ENCODE peak calls at places on chromosomes 11 and 22, in five cellular contexts. One of them, this sample, is unnamed.

GRCh38 chr11:131530411-131530810 is 160.0 kb downstream of the NTM start:
- DNase-seq in GM23248: no peak
- DNase-seq in CD8-positive, alpha-beta memory T cell: no peak
- DNase-seq in activated T-helper 1 cell treated with anti-CD3 and anti-CD28 coated beads, Interleukin-12 subunit alpha, Interleukin-12 subunit beta, Interleukin-2, Interleukin-4 antibody, amounts not matched to agents 30 ng/mL and 10 ng/mL and 1 ng/mL, durations not matched to agents 14 hours and 24 hours and 36 hours: no peak
- DNase-seq in ureter: no peak
- DNase-seq in this sample: no peak

GRCh38 chr22:37020192-37020479 is 594 bp downstream of the MPST start:
- DNase-seq in GM23248: peak
- DNase-seq in CD8-positive, alpha-beta memory T cell: no peak
- DNase-seq in activated T-helper 1 cell treated with anti-CD3 and anti-CD28 coated beads, Interleukin-12 subunit alpha, Interleukin-12 subunit beta, Interleukin-2, Interleukin-4 antibody, amounts not matched to agents 30 ng/mL and 10 ng/mL and 1 ng/mL, durations not matched to agents 14 hours and 24 hours and 36 hours: no peak
- DNase-seq in ureter: peak
- DNase-seq in this sample: peak

GRCh38 chr11:115054541-115055538 is 376.5 kb downstream of the NXPE2 start:
- DNase-seq in GM23248: peak
- DNase-seq in CD8-positive, alpha-beta memory T cell: no peak
- DNase-seq in activated T-helper 1 cell treated with anti-CD3 and anti-CD28 coated beads, Interleukin-12 subunit alpha, Interleukin-12 subunit beta, Interleukin-2, Interleukin-4 antibody, amounts not matched to agents 30 ng/mL and 10 ng/mL and 1 ng/mL, durations not matched to agents 14 hours and 24 hours and 36 hours: no peak
- DNase-seq in ureter: no peak
- DNase-seq in this sample: peak

GRCh38 chr11:4480577-4481539 is 1.6 kb upstream of the OR52K1 start:
- DNase-seq in GM23248: peak
- DNase-seq in CD8-positive, alpha-beta memory T cell: no peak
- DNase-seq in activated T-helper 1 cell treated with anti-CD3 and anti-CD28 coated beads, Interleukin-12 subunit alpha, Interleukin-12 subunit beta, Interleukin-2, Interleukin-4 antibody, amounts not matched to agents 30 ng/mL and 10 ng/mL and 1 ng/mL, durations not matched to agents 14 hours and 24 hours and 36 hours: no peak
- DNase-seq in ureter: no peak
- DNase-seq in this sample: peak

GRCh38 chr11:12543596-12544415 is 130.4 kb upstream of the TEAD1 start:
- DNase-seq in GM23248: peak
- DNase-seq in CD8-positive, alpha-beta memory T cell: no peak
- DNase-seq in activated T-helper 1 cell treated with anti-CD3 and anti-CD28 coated beads, Interleukin-12 subunit alpha, Interleukin-12 subunit beta, Interleukin-2, Interleukin-4 antibody, amounts not matched to agents 30 ng/mL and 10 ng/mL and 1 ng/mL, durations not matched to agents 14 hours and 24 hours and 36 hours: no peak
- DNase-seq in ureter: no peak
- DNase-seq in this sample: peak

GRCh38 chr11:122559734-122560382 is 95.7 kb upstream of the UBASH3B start:
- DNase-seq in GM23248: no peak
- DNase-seq in CD8-positive, alpha-beta memory T cell: no peak
- DNase-seq in activated T-helper 1 cell treated with anti-CD3 and anti-CD28 coated beads, Interleukin-12 subunit alpha, Interleukin-12 subunit beta, Interleukin-2, Interleukin-4 antibody, amounts not matched to agents 30 ng/mL and 10 ng/mL and 1 ng/mL, durations not matched to agents 14 hours and 24 hours and 36 hours: no peak
- DNase-seq in ureter: no peak
- DNase-seq in this sample: peak

GRCh38 chr11:87493516-87493915 is 455.8 kb downstream of the TMEM135 start:
- DNase-seq in GM23248: peak
- DNase-seq in CD8-positive, alpha-beta memory T cell: no peak
- DNase-seq in activated T-helper 1 cell treated with anti-CD3 and anti-CD28 coated beads, Interleukin-12 subunit alpha, Interleukin-12 subunit beta, Interleukin-2, Interleukin-4 antibody, amounts not matched to agents 30 ng/mL and 10 ng/mL and 1 ng/mL, durations not matched to agents 14 hours and 24 hours and 36 hours: no peak
- DNase-seq in ureter: no peak
- DNase-seq in this sample: peak

GRCh38 chr11:15779518-15779917 is 576.8 kb downstream of the SOX6 start:
- DNase-seq in GM23248: no peak
- DNase-seq in CD8-positive, alpha-beta memory T cell: no peak
- DNase-seq in activated T-helper 1 cell treated with anti-CD3 and anti-CD28 coated beads, Interleukin-12 subunit alpha, Interleukin-12 subunit beta, Interleukin-2, Interleukin-4 antibody, amounts not matched to agents 30 ng/mL and 10 ng/mL and 1 ng/mL, durations not matched to agents 14 hours and 24 hours and 36 hours: no peak
- DNase-seq in ureter: no peak
- DNase-seq in this sample: no peak

GRCh38 chr11:36006556-36006955 is 62.7 kb downstream of the LDLRAD3 start:
- DNase-seq in GM23248: no peak
- DNase-seq in CD8-positive, alpha-beta memory T cell: no peak
- DNase-seq in activated T-helper 1 cell treated with anti-CD3 and anti-CD28 coated beads, Interleukin-12 subunit alpha, Interleukin-12 subunit beta, Interleukin-2, Interleukin-4 antibody, amounts not matched to agents 30 ng/mL and 10 ng/mL and 1 ng/mL, durations not matched to agents 14 hours and 24 hours and 36 hours: no peak
- DNase-seq in ureter: no peak
- DNase-seq in this sample: no peak

GRCh38 chr11:108647701-108648527 is 17.0 kb upstream of the DDX10 start:
- DNase-seq in GM23248: peak
- DNase-seq in CD8-positive, alpha-beta memory T cell: peak
- DNase-seq in activated T-helper 1 cell treated with anti-CD3 and anti-CD28 coated beads, Interleukin-12 subunit alpha, Interleukin-12 subunit beta, Interleukin-2, Interleukin-4 antibody, amounts not matched to agents 30 ng/mL and 10 ng/mL and 1 ng/mL, durations not matched to agents 14 hours and 24 hours and 36 hours: peak
- DNase-seq in ureter: peak
- DNase-seq in this sample: peak

GRCh38 chr11:122731500-122731913 is 76.0 kb downstream of the UBASH3B start:
- DNase-seq in GM23248: peak
- DNase-seq in CD8-positive, alpha-beta memory T cell: no peak
- DNase-seq in activated T-helper 1 cell treated with anti-CD3 and anti-CD28 coated beads, Interleukin-12 subunit alpha, Interleukin-12 subunit beta, Interleukin-2, Interleukin-4 antibody, amounts not matched to agents 30 ng/mL and 10 ng/mL and 1 ng/mL, durations not matched to agents 14 hours and 24 hours and 36 hours: no peak
- DNase-seq in ureter: no peak
- DNase-seq in this sample: peak

GRCh38 chr11:85752201-85752889 is 58.6 kb downstream of the SYTL2 start:
- DNase-seq in GM23248: no peak
- DNase-seq in CD8-positive, alpha-beta memory T cell: no peak
- DNase-seq in activated T-helper 1 cell treated with anti-CD3 and anti-CD28 coated beads, Interleukin-12 subunit alpha, Interleukin-12 subunit beta, Interleukin-2, Interleukin-4 antibody, amounts not matched to agents 30 ng/mL and 10 ng/mL and 1 ng/mL, durations not matched to agents 14 hours and 24 hours and 36 hours: no peak
- DNase-seq in ureter: no peak
- DNase-seq in this sample: no peak

GRCh38 chr11:94876645-94877445 is 96.5 kb downstream of the CWC15 start:
- DNase-seq in GM23248: peak
- DNase-seq in CD8-positive, alpha-beta memory T cell: no peak
- DNase-seq in activated T-helper 1 cell treated with anti-CD3 and anti-CD28 coated beads, Interleukin-12 subunit alpha, Interleukin-12 subunit beta, Interleukin-2, Interleukin-4 antibody, amounts not matched to agents 30 ng/mL and 10 ng/mL and 1 ng/mL, durations not matched to agents 14 hours and 24 hours and 36 hours: peak
- DNase-seq in ureter: peak
- DNase-seq in this sample: peak

GRCh38 chr22:27612075-27612474 is 189.5 kb downstream of the MN1 start:
- DNase-seq in GM23248: no peak
- DNase-seq in CD8-positive, alpha-beta memory T cell: no peak
- DNase-seq in activated T-helper 1 cell treated with anti-CD3 and anti-CD28 coated beads, Interleukin-12 subunit alpha, Interleukin-12 subunit beta, Interleukin-2, Interleukin-4 antibody, amounts not matched to agents 30 ng/mL and 10 ng/mL and 1 ng/mL, durations not matched to agents 14 hours and 24 hours and 36 hours: no peak
- DNase-seq in ureter: no peak
- DNase-seq in this sample: no peak

GRCh38 chr11:11960687-11961086 is 47.7 kb downstream of the DKK3 start:
- DNase-seq in GM23248: no peak
- DNase-seq in CD8-positive, alpha-beta memory T cell: peak
- DNase-seq in activated T-helper 1 cell treated with anti-CD3 and anti-CD28 coated beads, Interleukin-12 subunit alpha, Interleukin-12 subunit beta, Interleukin-2, Interleukin-4 antibody, amounts not matched to agents 30 ng/mL and 10 ng/mL and 1 ng/mL, durations not matched to agents 14 hours and 24 hours and 36 hours: peak
- DNase-seq in ureter: no peak
- DNase-seq in this sample: peak

GRCh38 chr22:30286813-30287625 is 2.3 kb downstream of the CASTOR1 start:
- DNase-seq in GM23248: peak
- DNase-seq in CD8-positive, alpha-beta memory T cell: peak
- DNase-seq in activated T-helper 1 cell treated with anti-CD3 and anti-CD28 coated beads, Interleukin-12 subunit alpha, Interleukin-12 subunit beta, Interleukin-2, Interleukin-4 antibody, amounts not matched to agents 30 ng/mL and 10 ng/mL and 1 ng/mL, durations not matched to agents 14 hours and 24 hours and 36 hours: peak
- DNase-seq in ureter: peak
- DNase-seq in this sample: peak

GRCh38 chr11:72578541-72578940 is 95.7 kb downstream of the PDE2A start:
- DNase-seq in GM23248: no peak
- DNase-seq in CD8-positive, alpha-beta memory T cell: no peak
- DNase-seq in activated T-helper 1 cell treated with anti-CD3 and anti-CD28 coated beads, Interleukin-12 subunit alpha, Interleukin-12 subunit beta, Interleukin-2, Interleukin-4 antibody, amounts not matched to agents 30 ng/mL and 10 ng/mL and 1 ng/mL, durations not matched to agents 14 hours and 24 hours and 36 hours: no peak
- DNase-seq in ureter: no peak
- DNase-seq in this sample: no peak

GRCh38 chr11:94656968-94657367 is 89.8 kb downstream of the PIWIL4 start:
- DNase-seq in GM23248: no peak
- DNase-seq in CD8-positive, alpha-beta memory T cell: no peak
- DNase-seq in activated T-helper 1 cell treated with anti-CD3 and anti-CD28 coated beads, Interleukin-12 subunit alpha, Interleukin-12 subunit beta, Interleukin-2, Interleukin-4 antibody, amounts not matched to agents 30 ng/mL and 10 ng/mL and 1 ng/mL, durations not matched to agents 14 hours and 24 hours and 36 hours: no peak
- DNase-seq in ureter: no peak
- DNase-seq in this sample: no peak

GRCh38 chr11:34243620-34244493 is 114.0 kb downstream of the ABTB2 start:
- DNase-seq in GM23248: peak
- DNase-seq in CD8-positive, alpha-beta memory T cell: no peak
- DNase-seq in activated T-helper 1 cell treated with anti-CD3 and anti-CD28 coated beads, Interleukin-12 subunit alpha, Interleukin-12 subunit beta, Interleukin-2, Interleukin-4 antibody, amounts not matched to agents 30 ng/mL and 10 ng/mL and 1 ng/mL, durations not matched to agents 14 hours and 24 hours and 36 hours: peak
- DNase-seq in ureter: no peak
- DNase-seq in this sample: peak

GRCh38 chr22:45201678-45202332 is 38.1 kb downstream of the NUP50 start:
- DNase-seq in GM23248: no peak
- DNase-seq in CD8-positive, alpha-beta memory T cell: no peak
- DNase-seq in activated T-helper 1 cell treated with anti-CD3 and anti-CD28 coated beads, Interleukin-12 subunit alpha, Interleukin-12 subunit beta, Interleukin-2, Interleukin-4 antibody, amounts not matched to agents 30 ng/mL and 10 ng/mL and 1 ng/mL, durations not matched to agents 14 hours and 24 hours and 36 hours: no peak
- DNase-seq in ureter: no peak
- DNase-seq in this sample: peak

GRCh38 chr22:39174498-39175120 is 22.1 kb upstream of the CBX7 start:
- DNase-seq in GM23248: peak
- DNase-seq in CD8-positive, alpha-beta memory T cell: peak
- DNase-seq in activated T-helper 1 cell treated with anti-CD3 and anti-CD28 coated beads, Interleukin-12 subunit alpha, Interleukin-12 subunit beta, Interleukin-2, Interleukin-4 antibody, amounts not matched to agents 30 ng/mL and 10 ng/mL and 1 ng/mL, durations not matched to agents 14 hours and 24 hours and 36 hours: peak
- DNase-seq in ureter: peak
- DNase-seq in this sample: peak

GRCh38 chr22:30459206-30460052 is 12.4 kb downstream of the SEC14L3 start:
- DNase-seq in GM23248: peak
- DNase-seq in CD8-positive, alpha-beta memory T cell: no peak
- DNase-seq in activated T-helper 1 cell treated with anti-CD3 and anti-CD28 coated beads, Interleukin-12 subunit alpha, Interleukin-12 subunit beta, Interleukin-2, Interleukin-4 antibody, amounts not matched to agents 30 ng/mL and 10 ng/mL and 1 ng/mL, durations not matched to agents 14 hours and 24 hours and 36 hours: peak
- DNase-seq in ureter: no peak
- DNase-seq in this sample: peak

GRCh38 chr11:102669664-102670063 is 35.9 kb downstream of the MMP27 start:
- DNase-seq in GM23248: peak
- DNase-seq in CD8-positive, alpha-beta memory T cell: no peak
- DNase-seq in activated T-helper 1 cell treated with anti-CD3 and anti-CD28 coated beads, Interleukin-12 subunit alpha, Interleukin-12 subunit beta, Interleukin-2, Interleukin-4 antibody, amounts not matched to agents 30 ng/mL and 10 ng/mL and 1 ng/mL, durations not matched to agents 14 hours and 24 hours and 36 hours: no peak
- DNase-seq in ureter: no peak
- DNase-seq in this sample: no peak

GRCh38 chr11:65978391-65979238 is 17.1 kb downstream of the SART1 start:
- DNase-seq in GM23248: no peak
- DNase-seq in CD8-positive, alpha-beta memory T cell: no peak
- DNase-seq in activated T-helper 1 cell treated with anti-CD3 and anti-CD28 coated beads, Interleukin-12 subunit alpha, Interleukin-12 subunit beta, Interleukin-2, Interleukin-4 antibody, amounts not matched to agents 30 ng/mL and 10 ng/mL and 1 ng/mL, durations not matched to agents 14 hours and 24 hours and 36 hours: no peak
- DNase-seq in ureter: no peak
- DNase-seq in this sample: no peak

GRCh38 chr22:27311666-27312566 is 489.6 kb downstream of the MN1 start:
- DNase-seq in GM23248: no peak
- DNase-seq in CD8-positive, alpha-beta memory T cell: no peak
- DNase-seq in activated T-helper 1 cell treated with anti-CD3 and anti-CD28 coated beads, Interleukin-12 subunit alpha, Interleukin-12 subunit beta, Interleukin-2, Interleukin-4 antibody, amounts not matched to agents 30 ng/mL and 10 ng/mL and 1 ng/mL, durations not matched to agents 14 hours and 24 hours and 36 hours: no peak
- DNase-seq in ureter: no peak
- DNase-seq in this sample: no peak

GRCh38 chr11:64499261-64500004 is 91.6 kb upstream of the SLC22A12 start:
- DNase-seq in GM23248: no peak
- DNase-seq in CD8-positive, alpha-beta memory T cell: no peak
- DNase-seq in activated T-helper 1 cell treated with anti-CD3 and anti-CD28 coated beads, Interleukin-12 subunit alpha, Interleukin-12 subunit beta, Interleukin-2, Interleukin-4 antibody, amounts not matched to agents 30 ng/mL and 10 ng/mL and 1 ng/mL, durations not matched to agents 14 hours and 24 hours and 36 hours: no peak
- DNase-seq in ureter: no peak
- DNase-seq in this sample: no peak

GRCh38 chr22:29396126-29396525 is 7.8 kb upstream of the AP1B1 start:
- DNase-seq in GM23248: no peak
- DNase-seq in CD8-positive, alpha-beta memory T cell: no peak
- DNase-seq in activated T-helper 1 cell treated with anti-CD3 and anti-CD28 coated beads, Interleukin-12 subunit alpha, Interleukin-12 subunit beta, Interleukin-2, Interleukin-4 antibody, amounts not matched to agents 30 ng/mL and 10 ng/mL and 1 ng/mL, durations not matched to agents 14 hours and 24 hours and 36 hours: no peak
- DNase-seq in ureter: peak
- DNase-seq in this sample: no peak

GRCh38 chr11:126253265-126253664 is 15.4 kb downstream of the SRPRA start:
- DNase-seq in GM23248: no peak
- DNase-seq in CD8-positive, alpha-beta memory T cell: no peak
- DNase-seq in activated T-helper 1 cell treated with anti-CD3 and anti-CD28 coated beads, Interleukin-12 subunit alpha, Interleukin-12 subunit beta, Interleukin-2, Interleukin-4 antibody, amounts not matched to agents 30 ng/mL and 10 ng/mL and 1 ng/mL, durations not matched to agents 14 hours and 24 hours and 36 hours: no peak
- DNase-seq in ureter: no peak
- DNase-seq in this sample: no peak

GRCh38 chr11:111540114-111540920 is at the start of gene LAYN:
- DNase-seq in GM23248: peak
- DNase-seq in CD8-positive, alpha-beta memory T cell: peak
- DNase-seq in activated T-helper 1 cell treated with anti-CD3 and anti-CD28 coated beads, Interleukin-12 subunit alpha, Interleukin-12 subunit beta, Interleukin-2, Interleukin-4 antibody, amounts not matched to agents 30 ng/mL and 10 ng/mL and 1 ng/mL, durations not matched to agents 14 hours and 24 hours and 36 hours: peak
- DNase-seq in ureter: no peak
- DNase-seq in this sample: peak

GRCh38 chr22:46846832-46847355 is 84.4 kb downstream of the TBC1D22A start:
- DNase-seq in GM23248: no peak
- DNase-seq in CD8-positive, alpha-beta memory T cell: no peak
- DNase-seq in activated T-helper 1 cell treated with anti-CD3 and anti-CD28 coated beads, Interleukin-12 subunit alpha, Interleukin-12 subunit beta, Interleukin-2, Interleukin-4 antibody, amounts not matched to agents 30 ng/mL and 10 ng/mL and 1 ng/mL, durations not matched to agents 14 hours and 24 hours and 36 hours: no peak
- DNase-seq in ureter: no peak
- DNase-seq in this sample: no peak

GRCh38 chr11:313787-314547 is at the start of gene IFITM1:
- DNase-seq in GM23248: peak
- DNase-seq in CD8-positive, alpha-beta memory T cell: peak
- DNase-seq in activated T-helper 1 cell treated with anti-CD3 and anti-CD28 coated beads, Interleukin-12 subunit alpha, Interleukin-12 subunit beta, Interleukin-2, Interleukin-4 antibody, amounts not matched to agents 30 ng/mL and 10 ng/mL and 1 ng/mL, durations not matched to agents 14 hours and 24 hours and 36 hours: peak
- DNase-seq in ureter: no peak
- DNase-seq in this sample: peak

GRCh38 chr11:66011785-66012303 is at the start of gene CST6:
- DNase-seq in GM23248: no peak
- DNase-seq in CD8-positive, alpha-beta memory T cell: peak
- DNase-seq in activated T-helper 1 cell treated with anti-CD3 and anti-CD28 coated beads, Interleukin-12 subunit alpha, Interleukin-12 subunit beta, Interleukin-2, Interleukin-4 antibody, amounts not matched to agents 30 ng/mL and 10 ng/mL and 1 ng/mL, durations not matched to agents 14 hours and 24 hours and 36 hours: no peak
- DNase-seq in ureter: no peak
- DNase-seq in this sample: no peak

GRCh38 chr11:129846508-129847335 is 31.1 kb downstream of the TMEM45B start:
- DNase-seq in GM23248: peak
- DNase-seq in CD8-positive, alpha-beta memory T cell: no peak
- DNase-seq in activated T-helper 1 cell treated with anti-CD3 and anti-CD28 coated beads, Interleukin-12 subunit alpha, Interleukin-12 subunit beta, Interleukin-2, Interleukin-4 antibody, amounts not matched to agents 30 ng/mL and 10 ng/mL and 1 ng/mL, durations not matched to agents 14 hours and 24 hours and 36 hours: no peak
- DNase-seq in ureter: no peak
- DNase-seq in this sample: peak

GRCh38 chr11:130070829-130071205 is 1.1 kb downstream of the APLP2 start:
- DNase-seq in GM23248: peak
- DNase-seq in CD8-positive, alpha-beta memory T cell: no peak
- DNase-seq in activated T-helper 1 cell treated with anti-CD3 and anti-CD28 coated beads, Interleukin-12 subunit alpha, Interleukin-12 subunit beta, Interleukin-2, Interleukin-4 antibody, amounts not matched to agents 30 ng/mL and 10 ng/mL and 1 ng/mL, durations not matched to agents 14 hours and 24 hours and 36 hours: no peak
- DNase-seq in ureter: no peak
- DNase-seq in this sample: peak